ENCODE peak calls at places on chromosomes 11 and 22, in four cellular contexts. G is A549, L is osteoblast, R is cardiac muscle cell. I is an unnamed sample. For H3K4me1, the result is how much of the 10 kb centered on the place peaks cover.

GRCh38 chr11:67090717-67091116 is 28.3 kb upstream of the KDM2A start:
- DNase-seq in G (no peak), L (peak), R (no peak), I (no peak)

GRCh38 chr22:38570841-38571364 is 920 bp upstream of the DMC1 start:
- DNase-seq in R (peak), G (peak), L (no peak), I (peak)

GRCh38 chr11:29217901-29218300 is 798.9 kb downstream of the KCNA4 start:
- DNase-seq in G (no peak), L (no peak), R (no peak), I (no peak)

GRCh38 chr22:46575915-46576555 is 38.6 kb upstream of the CELSR1 start:
- DNase-seq in L (no peak), R (peak), G (no peak), I (no peak)

GRCh38 chr11:118441770-118442169 is 5.5 kb downstream of the KMT2A start:
- DNase-seq in L (no peak), R (no peak), G (no peak), I (no peak)

GRCh38 chr11:85595285-85595884 is 31.8 kb downstream of the DLG2 start:
- DNase-seq in G (peak), R (peak), L (no peak), I (no peak)

GRCh38 chr11:35526370-35526792 is 965 bp upstream of the PAMR1 start:
- DNase-seq in R (no peak), G (no peak), L (no peak), I (no peak)

GRCh38 chr11:65606876-65607613 is 7.0 kb downstream of the MAP3K11 start:
- DNase-seq in R (peak), G (peak), L (peak), I (no peak)

GRCh38 chr11:35546317-35546716 is 20.9 kb upstream of the PAMR1 start:
- DNase-seq in G (no peak), L (no peak), R (no peak), I (no peak)

GRCh38 chr22:50186181-50186731 is 543 bp downstream of the TRABD start:
- DNase-seq in L (peak), G (no peak), R (peak), I (no peak)

GRCh38 chr22:50184541-50185383 is 951 bp upstream of the TRABD start:
- DNase-seq in R (no peak), G (no peak), L (no peak), I (no peak)

GRCh38 chr22:50185384-50186087 is at the start of gene TRABD:
- DNase-seq in L (peak), R (peak), G (peak), I (peak)

GRCh38 chr22:50188356-50188755 is 2.6 kb downstream of the TRABD start:
- DNase-seq in R (no peak), L (peak), G (no peak), I (no peak)

DNA sequence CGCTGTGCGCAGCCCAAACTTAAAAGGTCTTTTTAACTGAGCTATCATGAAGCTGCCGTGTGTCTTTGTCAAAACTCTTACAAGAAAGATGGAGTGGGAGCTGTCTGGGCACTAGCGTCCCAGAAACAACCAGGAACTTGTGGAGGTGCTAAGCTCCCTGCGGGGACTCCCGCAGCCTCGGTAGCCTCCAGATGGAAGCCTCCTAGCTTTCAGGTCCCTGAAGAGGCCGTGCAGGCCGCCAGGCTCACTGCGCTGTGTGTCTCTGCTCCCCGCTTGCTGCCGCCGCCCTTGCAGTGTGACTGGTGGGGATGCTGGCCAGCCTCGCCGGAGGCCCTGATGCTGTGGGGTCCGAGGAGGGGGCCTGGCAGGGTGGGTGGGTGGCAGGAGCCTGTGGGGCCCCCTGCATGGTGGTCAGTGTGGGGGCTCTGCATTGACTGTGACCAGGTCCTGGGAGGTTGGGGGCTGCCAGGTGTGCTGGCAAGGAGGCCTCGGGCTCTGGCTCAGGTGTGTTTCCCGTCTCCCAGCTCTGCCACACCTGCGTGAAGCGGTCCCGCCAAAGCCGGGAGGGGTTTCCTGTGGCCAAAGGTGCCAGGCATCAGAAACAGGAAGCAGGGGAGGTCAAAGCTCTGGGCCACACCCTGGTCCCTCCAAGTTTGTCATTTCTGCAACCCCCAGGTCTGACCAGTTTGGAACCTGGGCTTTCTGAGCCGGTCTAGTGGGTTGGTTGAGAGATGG is 1.2 kb downstream of the TRABD start:
- DNase-seq in L (peak), G (no peak), R (peak), I (no peak)
- H3K27ac ChIP-seq in L (no peak), G (peak), R (peak), I (peak)

GRCh38 chr11:44043157-44043556 is 4.6 kb upstream of the ACCSL start:
- DNase-seq in G (no peak), R (no peak), L (no peak), I (no peak)

GRCh38 chr11:44047298-44047697 is 483 bp upstream of the ACCSL start:
- DNase-seq in L (peak), R (no peak), G (no peak), I (no peak)

GRCh38 chr11:44049832-44050231 is 2.1 kb downstream of the ACCSL start:
- DNase-seq in R (no peak), L (peak), G (no peak), I (no peak)

GRCh38 chr11:44047931-44048431 is at the start of gene ACCSL:
- DNase-seq in L (peak), R (no peak), G (no peak), I (no peak)

GRCh38 chr11:44046202-44046601 is 1.6 kb upstream of the ACCSL start:
- DNase-seq in G (no peak), L (no peak), R (no peak), I (no peak)
- H3K4me1 ChIP-seq in G (under half), L (under half), R (under half), I (under half)

GRCh38 chr11:93813974-93814373 is 29.9 kb downstream of the MED17 start:
- DNase-seq in G (no peak), L (no peak), R (no peak), I (no peak)

GRCh38 chr11:93807980-93808379 is 23.9 kb downstream of the MED17 start:
- DNase-seq in L (no peak), G (no peak), R (no peak), I (no peak)
- TF ChIP-seq CTCF in L (no peak), G (no peak), R (no peak), I (no peak)

GRCh38 chr22:25080855-25081254 is 118.8 kb upstream of the CRYBB3 start:
- DNase-seq in L (no peak), G (no peak), R (peak), I (no peak)
- H3K27ac ChIP-seq in L (no peak), G (no peak), R (peak), I (no peak)

GRCh38 chr22:17914474-17914873 is 109.9 kb downstream of the MICAL3 start:
- DNase-seq in G (no peak), L (no peak), R (no peak), I (no peak)

GRCh38 chr22:17915188-17915587 is 109.2 kb downstream of the MICAL3 start:
- DNase-seq in G (no peak), L (no peak), R (no peak), I (no peak)

GRCh38 chr22:17912942-17913704 is 111.2 kb downstream of the MICAL3 start:
- DNase-seq in R (peak), G (no peak), L (no peak), I (no peak)

GRCh38 chr22:17915676-17916075 is 108.7 kb downstream of the MICAL3 start:
- DNase-seq in L (no peak), R (no peak), G (no peak), I (no peak)

DNA sequence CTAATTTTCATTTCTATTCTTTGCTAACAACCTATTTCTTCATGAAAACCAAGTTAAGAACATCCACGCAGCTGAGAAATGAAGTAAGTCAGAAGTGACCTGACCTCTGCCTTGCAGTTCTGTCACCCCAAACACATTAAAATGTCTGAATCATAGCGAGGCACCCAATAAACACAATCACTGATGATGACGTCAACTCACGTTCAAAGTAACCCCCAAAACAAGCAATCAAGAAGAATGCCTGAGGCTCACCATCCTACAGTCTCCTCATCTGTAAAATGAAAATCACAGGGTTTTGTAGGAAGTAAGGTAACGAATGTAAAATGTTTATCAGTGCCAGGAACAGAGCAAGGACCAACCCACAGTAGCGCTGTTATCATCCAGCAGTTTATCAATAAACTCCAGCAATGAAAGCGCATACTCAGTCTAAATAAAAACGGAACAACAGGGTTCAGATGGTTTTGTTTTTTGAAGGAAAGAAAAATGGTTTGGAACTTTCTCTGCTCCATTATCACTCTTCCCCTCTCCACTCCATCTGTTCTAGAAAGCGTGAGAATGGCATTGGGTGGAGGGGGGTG is 110.6 kb downstream of the MICAL3 start:
- DNase-seq in L (no peak), R (no peak), G (no peak), I (no peak)
- H3K4me1 ChIP-seq in L (under half), R (half or more), G (under half), I (under half)

GRCh38 chr11:46677991-46678740 is 22.3 kb downstream of the ARHGAP1 start:
- DNase-seq in G (no peak), L (peak), R (no peak), I (no peak)
- TF ChIP-seq CTCF in G (no peak), L (peak), R (no peak), I (no peak)

I was measured in CD8-positive, alpha-beta T cell.